ENCODE peak calls at places on chromosomes 6 and 20, in four cellular contexts. L is lower lobe of right lung; C is aorta; F is CD4-positive, CD25-positive, alpha-beta regulatory T cell. Z is an unnamed sample.

GRCh38 chr20:45459606-45460005 is 9.9 kb upstream of the WFDC2 start:
- DNase-seq in L (no peak), C (no peak), F (no peak), Z (no peak)

GRCh38 chr6:134675110-134676038 is 274.5 kb downstream of the ALDH8A1 start:
- DNase-seq in L (no peak), C (no peak), F (no peak), Z (no peak)

GRCh38 chr6:30100585-30101422 is 12.1 kb downstream of the TRIM31 start:
- DNase-seq in L (peak; percentile 75), C (peak; percentile 53), F (peak; percentile 10), Z (peak; percentile 6)

GRCh38 chr20:1122388-1123315 is 4.2 kb downstream of the PSMF1 start:
- DNase-seq in L (peak; percentile 63), C (peak; percentile 56), F (no peak), Z (peak; percentile 8)

GRCh38 chr6:32885698-32886286 is 31.8 kb downstream of the PSMB9 start:
- DNase-seq in L (no peak), C (no peak), F (no peak), Z (no peak)

GRCh38 chr6:39228111-39228971 is 934 bp downstream of the KCNK5 start:
- DNase-seq in L (no peak), C (no peak), F (no peak), Z (no peak)

GRCh38 chr6:81751388-81752083 is 945 bp downstream of the TENT5A start:
- DNase-seq in L (peak; percentile 86), C (peak; percentile 83), F (peak; percentile 5), Z (peak; percentile 17)

GRCh38 chr6:96760153-96760687 is 77.1 kb downstream of the GPR63 start:
- DNase-seq in L (no peak), C (no peak), F (no peak), Z (no peak)

GRCh38 chr6:123873974-123874373 is 70.3 kb downstream of the NKAIN2 start:
- DNase-seq in L (no peak), C (no peak), F (no peak), Z (no peak)
- H3K4me1 ChIP-seq in L (no peaks in the 10 kb centered on the region), C (no peaks in the 10 kb centered on the region), F (no peaks in the 10 kb centered on the region), Z (no peaks in the 10 kb centered on the region)

DNA sequence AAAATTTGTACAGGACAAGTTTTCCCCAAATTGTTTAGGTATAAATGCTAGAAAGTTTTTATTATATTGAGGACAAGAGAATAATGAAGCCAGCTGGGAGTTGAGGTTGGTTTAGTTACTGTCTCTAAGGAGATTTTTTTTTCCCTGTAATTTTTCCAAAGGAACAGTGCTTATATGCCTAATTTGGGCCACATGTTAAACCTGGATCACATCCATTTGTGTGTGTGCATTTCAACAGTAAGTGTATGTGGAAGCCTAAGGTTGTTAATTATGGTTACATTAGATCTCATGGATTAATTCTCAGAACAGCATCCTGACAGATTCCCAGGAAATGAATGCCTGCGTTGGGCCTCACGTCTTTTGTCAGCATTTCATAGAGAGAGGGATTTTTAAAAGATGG is 4.5 kb downstream of the IGF2R start:
- DNase-seq in L (no peak), C (no peak), F (no peak), Z (no peak)
- H3K4me1 ChIP-seq in L (peaks cover 71% of the 10 kb centered on the region), C (peaks cover 7% of the 10 kb centered on the region), F (peaks cover 74% of the 10 kb centered on the region), Z (peaks cover 42% of the 10 kb centered on the region)

DNA sequence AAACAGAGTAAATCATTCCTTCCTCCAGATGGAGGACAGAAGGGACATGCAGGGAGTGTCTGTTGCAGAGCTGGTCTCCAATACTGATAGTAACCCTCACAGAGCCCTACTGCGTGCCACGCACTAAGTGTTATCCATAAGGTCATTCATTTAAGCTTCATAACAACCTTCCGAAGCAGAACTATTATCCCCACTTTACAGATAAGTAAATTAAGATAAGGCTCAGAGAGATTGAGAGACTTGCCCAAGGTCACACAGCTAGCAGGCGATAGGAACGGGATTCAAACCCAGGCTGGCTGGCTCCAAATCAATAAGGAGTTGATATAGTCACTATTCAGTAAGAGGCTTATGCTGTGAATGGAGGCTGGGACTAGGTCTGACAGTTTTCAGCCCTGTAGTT is 30.6 kb downstream of the CPNE5 start:
- DNase-seq in L (no peak), C (no peak), F (no peak), Z (no peak)
- H3K4me1 ChIP-seq in L (no peaks in the 10 kb centered on the region), C (no peaks in the 10 kb centered on the region), F (no peaks in the 10 kb centered on the region), Z (no peaks in the 10 kb centered on the region)

DNA sequence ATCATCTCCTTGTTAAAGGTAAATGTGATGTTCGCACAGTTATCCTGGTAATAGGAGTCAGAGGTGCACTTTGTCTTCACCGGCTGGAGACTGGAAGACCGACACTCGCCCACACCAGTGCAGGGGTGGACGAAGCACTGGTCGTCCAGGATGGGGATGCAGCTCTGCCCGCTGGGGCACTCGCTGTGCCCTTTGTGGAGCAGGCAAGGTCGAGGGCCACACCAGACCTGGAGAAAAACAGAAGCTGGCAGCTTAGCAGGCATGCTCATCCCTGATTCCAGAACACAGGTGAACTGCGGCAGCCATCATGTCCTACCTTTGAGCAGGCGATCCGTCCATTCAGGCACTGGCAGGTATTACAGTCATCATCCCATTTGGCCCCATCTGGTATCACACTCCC is 32.3 kb downstream of the JAG1 start:
- DNase-seq in L (no peak), C (no peak), F (no peak), Z (no peak)
- H3K4me1 ChIP-seq in L (peaks cover 14% of the 10 kb centered on the region), C (no peaks in the 10 kb centered on the region), F (no peaks in the 10 kb centered on the region), Z (no peaks in the 10 kb centered on the region)

GRCh38 chr6:25963426-25964123 is 973 bp downstream of the TRIM38 start:
- DNase-seq in L (no peak), C (no peak), F (no peak), Z (no peak)
- H3K4me1 ChIP-seq in L (peaks cover 64% of the 10 kb centered on the region), C (peaks cover 18% of the 10 kb centered on the region), F (peaks cover 71% of the 10 kb centered on the region), Z (peaks cover 84% of the 10 kb centered on the region)

DNA sequence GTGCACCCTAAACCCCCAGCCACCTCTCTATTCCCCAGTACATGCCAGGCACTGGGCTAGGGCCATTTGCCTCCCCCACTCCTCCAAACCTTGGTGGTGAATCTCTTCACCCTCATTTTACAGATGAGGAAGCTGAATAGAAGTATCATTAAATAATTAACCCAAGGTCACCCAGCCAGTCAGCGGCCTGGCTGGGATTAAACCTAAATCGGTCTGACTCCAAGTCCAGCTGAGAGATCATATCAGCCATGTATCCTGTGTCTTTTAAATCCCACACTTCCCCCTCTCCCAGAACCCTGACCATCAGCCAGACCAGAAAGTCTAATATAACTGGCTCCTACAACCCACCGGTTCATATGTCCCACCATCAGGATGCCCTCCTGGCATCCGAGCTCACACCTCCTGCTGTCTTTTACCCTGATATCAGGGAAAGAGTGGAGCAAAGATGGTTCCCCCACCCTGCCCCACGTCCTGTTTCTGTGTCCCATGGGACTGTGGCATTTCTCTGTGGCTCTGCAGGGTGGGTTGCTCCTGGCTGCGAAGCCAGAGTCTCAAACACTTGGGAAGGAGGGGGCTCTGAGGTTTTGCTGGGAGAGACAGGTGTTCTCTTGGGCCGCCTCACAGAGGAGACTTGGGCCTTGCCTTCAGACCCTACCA is 145.3 kb downstream of the VEGFA start:
- DNase-seq in L (peak; percentile 9), C (no peak), F (no peak), Z (no peak)
- H3K4me1 ChIP-seq in L (peaks cover 12% of the 10 kb centered on the region), C (no peaks in the 10 kb centered on the region), F (no peaks in the 10 kb centered on the region), Z (no peaks in the 10 kb centered on the region)

GRCh38 chr6:64553414-64553813 is 917.8 kb downstream of the PHF3 start:
- DNase-seq in L (no peak), C (no peak), F (no peak), Z (no peak)
- H3K4me1 ChIP-seq in L (no peaks in the 10 kb centered on the region), C (no peaks in the 10 kb centered on the region), F (no peaks in the 10 kb centered on the region), Z (no peaks in the 10 kb centered on the region)